ENCODE peak calls at places on chromosome 2, in seven cellular contexts. One of them, this sample, is unnamed.

GRCh38 chr2:182852787-182853186 is 13.7 kb downstream of the FRZB start:
- DNase-seq in stomach: no peak
- DNase-seq in aorta: no peak
- DNase-seq in Caco-2: no peak
- DNase-seq in sigmoid colon: no peak
- DNase-seq in transverse colon: no peak
- DNase-seq in neural progenitor cell: no peak
- DNase-seq in this sample: no peak

GRCh38 chr2:48601349-48601748 is 16.3 kb upstream of the GTF2A1L start:
- DNase-seq in Caco-2: peak; percentile 59
- DNase-seq in aorta: no peak
- DNase-seq in stomach: no peak
- DNase-seq in transverse colon: peak; percentile 14
- DNase-seq in sigmoid colon: no peak
- DNase-seq in neural progenitor cell: peak; percentile 60
- DNase-seq in this sample: peak; percentile 25

GRCh38 chr2:206477296-206477695 is 34.0 kb downstream of the ADAM23 start:
- DNase-seq in neural progenitor cell: no peak
- DNase-seq in aorta: no peak
- DNase-seq in sigmoid colon: no peak
- DNase-seq in Caco-2: no peak
- DNase-seq in transverse colon: no peak
- DNase-seq in stomach: no peak
- DNase-seq in this sample: no peak

GRCh38 chr2:188369365-188369764 is 77.7 kb downstream of the GULP1 start:
- DNase-seq in sigmoid colon: no peak
- DNase-seq in Caco-2: peak; percentile 50
- DNase-seq in aorta: no peak
- DNase-seq in neural progenitor cell: peak; percentile 66
- DNase-seq in transverse colon: peak; percentile 23
- DNase-seq in stomach: peak; percentile 31
- DNase-seq in this sample: peak; percentile 25

GRCh38 chr2:239167766-239168444 is 232.9 kb downstream of the HDAC4 start:
- DNase-seq in Caco-2: no peak
- DNase-seq in sigmoid colon: peak; percentile 59
- DNase-seq in neural progenitor cell: no peak
- DNase-seq in stomach: no peak
- DNase-seq in transverse colon: no peak
- DNase-seq in aorta: no peak
- DNase-seq in this sample: no peak

GRCh38 chr2:68385232-68385906 is 20.3 kb downstream of the PLEK start:
- DNase-seq in transverse colon: no peak
- DNase-seq in Caco-2: no peak
- DNase-seq in sigmoid colon: no peak
- DNase-seq in stomach: no peak
- DNase-seq in aorta: no peak
- DNase-seq in neural progenitor cell: peak; percentile 21
- DNase-seq in this sample: no peak

GRCh38 chr2:235839226-235839625 is 329.0 kb downstream of the GBX2 start:
- DNase-seq in neural progenitor cell: no peak
- DNase-seq in Caco-2: no peak
- DNase-seq in transverse colon: no peak
- DNase-seq in stomach: no peak
- DNase-seq in aorta: no peak
- DNase-seq in sigmoid colon: no peak
- DNase-seq in this sample: no peak

GRCh38 chr2:28250006-28250405 is 142.7 kb upstream of the FOSL2 start:
- DNase-seq in neural progenitor cell: no peak
- DNase-seq in aorta: no peak
- DNase-seq in stomach: no peak
- DNase-seq in Caco-2: peak; percentile 83
- DNase-seq in transverse colon: no peak
- DNase-seq in sigmoid colon: no peak
- DNase-seq in this sample: no peak

GRCh38 chr2:235669983-235670962 is 176.4 kb downstream of the AGAP1 start:
- DNase-seq in stomach: peak; percentile 58
- DNase-seq in Caco-2: no peak
- DNase-seq in transverse colon: peak; percentile 70
- DNase-seq in neural progenitor cell: peak; percentile 92
- DNase-seq in sigmoid colon: peak; percentile 89
- DNase-seq in aorta: peak; percentile 87
- DNase-seq in this sample: no peak

GRCh38 chr2:100884145-100884621 is 64.2 kb downstream of the NPAS2 start:
- DNase-seq in Caco-2: peak; percentile 73
- DNase-seq in aorta: no peak
- DNase-seq in sigmoid colon: no peak
- DNase-seq in transverse colon: no peak
- DNase-seq in neural progenitor cell: no peak
- DNase-seq in stomach: no peak
- DNase-seq in this sample: no peak

GRCh38 chr2:145169285-145169684 is 649.4 kb upstream of the ZEB2 start:
- DNase-seq in stomach: no peak
- DNase-seq in neural progenitor cell: no peak
- DNase-seq in Caco-2: no peak
- DNase-seq in sigmoid colon: no peak
- DNase-seq in aorta: no peak
- DNase-seq in transverse colon: no peak
- DNase-seq in this sample: no peak

GRCh38 chr2:5076599-5076998 is 615.6 kb upstream of the SOX11 start:
- DNase-seq in Caco-2: no peak
- DNase-seq in sigmoid colon: no peak
- DNase-seq in neural progenitor cell: peak; percentile 16
- DNase-seq in stomach: no peak
- DNase-seq in aorta: no peak
- DNase-seq in transverse colon: no peak
- DNase-seq in this sample: no peak

GRCh38 chr2:169676357-169676756 is 17.8 kb downstream of the CFAP210 start:
- DNase-seq in Caco-2: no peak
- DNase-seq in sigmoid colon: no peak
- DNase-seq in neural progenitor cell: peak; percentile 27
- DNase-seq in stomach: no peak
- DNase-seq in aorta: no peak
- DNase-seq in transverse colon: no peak
- DNase-seq in this sample: no peak

GRCh38 chr2:237509905-237510304 is 22.9 kb downstream of the MLPH start:
- DNase-seq in sigmoid colon: no peak
- DNase-seq in aorta: no peak
- DNase-seq in stomach: peak; percentile 68
- DNase-seq in transverse colon: peak; percentile 34
- DNase-seq in neural progenitor cell: no peak
- DNase-seq in Caco-2: no peak
- DNase-seq in this sample: no peak

GRCh38 chr2:159208449-159208848 is 78.1 kb downstream of the WDSUB1 start:
- DNase-seq in stomach: no peak
- DNase-seq in neural progenitor cell: no peak
- DNase-seq in transverse colon: no peak
- DNase-seq in aorta: no peak
- DNase-seq in sigmoid colon: no peak
- DNase-seq in Caco-2: no peak
- DNase-seq in this sample: no peak

GRCh38 chr2:186980787-186981550 is 132.0 kb upstream of the ZSWIM2 start:
- DNase-seq in sigmoid colon: no peak
- DNase-seq in aorta: no peak
- DNase-seq in neural progenitor cell: no peak
- DNase-seq in stomach: no peak
- DNase-seq in transverse colon: no peak
- DNase-seq in Caco-2: no peak
- DNase-seq in this sample: no peak

GRCh38 chr2:172667926-172668325 is 67.7 kb upstream of the RAPGEF4 start:
- DNase-seq in stomach: no peak
- DNase-seq in Caco-2: no peak
- DNase-seq in sigmoid colon: no peak
- DNase-seq in transverse colon: no peak
- DNase-seq in aorta: no peak
- DNase-seq in neural progenitor cell: no peak
- DNase-seq in this sample: no peak

GRCh38 chr2:55010149-55010591 is 40.1 kb downstream of the RTN4 start:
- DNase-seq in transverse colon: peak; percentile 75
- DNase-seq in Caco-2: no peak
- DNase-seq in stomach: peak; percentile 65
- DNase-seq in aorta: no peak
- DNase-seq in neural progenitor cell: peak; percentile 20
- DNase-seq in sigmoid colon: peak; percentile 73
- DNase-seq in this sample: no peak

GRCh38 chr2:55012648-55013484 is 37.4 kb downstream of the RTN4 start:
- DNase-seq in stomach: no peak
- DNase-seq in aorta: no peak
- DNase-seq in sigmoid colon: no peak
- DNase-seq in neural progenitor cell: no peak
- DNase-seq in Caco-2: no peak
- DNase-seq in transverse colon: no peak
- DNase-seq in this sample: no peak

GRCh38 chr2:55011741-55012574 is 38.3 kb downstream of the RTN4 start:
- DNase-seq in sigmoid colon: no peak
- DNase-seq in transverse colon: no peak
- DNase-seq in stomach: no peak
- DNase-seq in neural progenitor cell: no peak
- DNase-seq in aorta: no peak
- DNase-seq in Caco-2: no peak
- DNase-seq in this sample: no peak

GRCh38 chr2:55009277-55010055 is 40.8 kb downstream of the RTN4 start:
- DNase-seq in aorta: no peak
- DNase-seq in stomach: no peak
- DNase-seq in Caco-2: no peak
- DNase-seq in transverse colon: no peak
- DNase-seq in neural progenitor cell: peak; percentile 23
- DNase-seq in sigmoid colon: no peak
- DNase-seq in this sample: no peak

DNA sequence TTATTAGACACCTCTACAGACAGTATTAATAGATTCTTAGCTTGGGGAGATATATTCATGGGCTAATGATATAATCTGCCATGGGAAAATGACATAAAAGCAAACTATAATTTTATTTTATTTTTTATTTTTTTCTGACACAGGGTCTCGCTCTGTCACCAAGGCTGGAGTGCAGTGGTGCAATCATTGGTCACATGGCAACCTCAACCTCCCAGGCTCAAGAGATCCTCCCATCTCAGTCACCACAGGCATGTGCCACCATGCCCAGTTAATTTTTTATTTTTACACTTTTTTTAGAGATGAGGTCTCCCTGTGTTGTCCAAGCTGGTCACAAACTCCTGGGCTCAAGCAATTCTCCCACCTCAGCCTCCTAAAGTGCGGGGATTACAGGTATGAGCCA is 39.3 kb downstream of the RTN4 start:
- DNase-seq in aorta: no peak
- DNase-seq in sigmoid colon: no peak
- DNase-seq in neural progenitor cell: no peak
- DNase-seq in Caco-2: no peak
- DNase-seq in transverse colon: no peak
- DNase-seq in stomach: no peak
- DNase-seq in this sample: no peak
- H3K4me1 ChIP-seq in aorta: peaks cover 6% of the 10 kb centered on the region
- H3K4me1 ChIP-seq in sigmoid colon: peaks cover 95% of the 10 kb centered on the region
- H3K4me1 ChIP-seq in neural progenitor cell: peaks cover 41% of the 10 kb centered on the region
- H3K4me1 ChIP-seq in Caco-2: peaks cover 85% of the 10 kb centered on the region
- H3K4me1 ChIP-seq in transverse colon: peaks cover 98% of the 10 kb centered on the region
- H3K4me1 ChIP-seq in stomach: peaks cover 65% of the 10 kb centered on the region
- H3K4me1 ChIP-seq in this sample: peaks cover 5% of the 10 kb centered on the region

DNA sequence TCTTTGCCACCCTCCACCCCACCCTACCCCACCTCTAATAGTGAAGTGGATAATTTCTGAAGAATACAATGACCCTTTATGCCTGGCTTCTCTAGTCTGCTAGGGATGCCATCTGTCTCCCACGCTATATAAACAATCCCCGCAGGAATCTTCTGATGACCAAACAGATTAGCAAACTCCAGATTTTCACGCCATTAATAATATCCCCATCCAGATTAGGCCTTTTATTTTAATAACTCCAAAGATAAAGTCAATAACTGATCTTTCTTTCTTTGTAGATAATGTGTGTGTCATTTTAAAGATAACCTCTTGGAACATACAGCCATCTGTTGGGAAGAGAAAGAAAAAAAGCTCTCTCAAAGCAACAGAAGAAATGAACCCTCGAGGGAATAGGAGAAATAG is 47.9 kb upstream of the CCDC150 start:
- DNase-seq in neural progenitor cell: no peak
- DNase-seq in Caco-2: no peak
- DNase-seq in aorta: no peak
- DNase-seq in stomach: no peak
- DNase-seq in sigmoid colon: no peak
- DNase-seq in transverse colon: no peak
- DNase-seq in this sample: no peak
- H3K4me3 ChIP-seq in neural progenitor cell: peak overlapping the region; percentile 94
- H3K4me3 ChIP-seq in Caco-2: no peak overlapping the region
- H3K4me3 ChIP-seq in aorta: no peak overlapping the region
- H3K4me3 ChIP-seq in stomach: no peak overlapping the region
- H3K4me3 ChIP-seq in sigmoid colon: no peak overlapping the region
- H3K4me3 ChIP-seq in transverse colon: no peak overlapping the region
- H3K4me3 ChIP-seq in this sample: no peak overlapping the region

GRCh38 chr2:118837067-118837466 is 10.4 kb downstream of the EN1 start:
- DNase-seq in Caco-2: peak; percentile 19
- DNase-seq in sigmoid colon: no peak
- DNase-seq in transverse colon: no peak
- DNase-seq in neural progenitor cell: no peak
- DNase-seq in stomach: no peak
- DNase-seq in aorta: no peak
- DNase-seq in this sample: no peak
- H3K27me3 ChIP-seq in Caco-2: no peaks in the 10 kb centered on the region
- H3K27me3 ChIP-seq in sigmoid colon: peaks cover 99% of the 10 kb centered on the region
- H3K27me3 ChIP-seq in transverse colon: peaks cover 100% of the 10 kb centered on the region
- H3K27me3 ChIP-seq in neural progenitor cell: peaks cover 100% of the 10 kb centered on the region
- H3K27me3 ChIP-seq in stomach: peaks cover 100% of the 10 kb centered on the region
- H3K27me3 ChIP-seq in aorta: no peaks in the 10 kb centered on the region
- H3K27me3 ChIP-seq in this sample: peaks cover 100% of the 10 kb centered on the region

GRCh38 chr2:1813371-1813770 is 69.1 kb upstream of the PXDN start:
- DNase-seq in sigmoid colon: no peak
- DNase-seq in transverse colon: no peak
- DNase-seq in aorta: peak; percentile 74
- DNase-seq in stomach: no peak
- DNase-seq in neural progenitor cell: no peak
- DNase-seq in Caco-2: no peak
- DNase-seq in this sample: no peak

GRCh38 chr2:1814616-1815015 is 70.3 kb upstream of the PXDN start:
- DNase-seq in aorta: no peak
- DNase-seq in Caco-2: no peak
- DNase-seq in stomach: no peak
- DNase-seq in neural progenitor cell: no peak
- DNase-seq in sigmoid colon: no peak
- DNase-seq in transverse colon: no peak
- DNase-seq in this sample: no peak

GRCh38 chr2:1814061-1814460 is 69.7 kb upstream of the PXDN start:
- DNase-seq in neural progenitor cell: no peak
- DNase-seq in Caco-2: no peak
- DNase-seq in transverse colon: no peak
- DNase-seq in sigmoid colon: no peak
- DNase-seq in stomach: no peak
- DNase-seq in aorta: peak; percentile 59
- DNase-seq in this sample: no peak

GRCh38 chr2:1816414-1816911 is 72.1 kb upstream of the PXDN start:
- DNase-seq in aorta: peak; percentile 83
- DNase-seq in Caco-2: no peak
- DNase-seq in neural progenitor cell: no peak
- DNase-seq in stomach: no peak
- DNase-seq in sigmoid colon: peak; percentile 93
- DNase-seq in transverse colon: peak; percentile 39
- DNase-seq in this sample: no peak

DNA sequence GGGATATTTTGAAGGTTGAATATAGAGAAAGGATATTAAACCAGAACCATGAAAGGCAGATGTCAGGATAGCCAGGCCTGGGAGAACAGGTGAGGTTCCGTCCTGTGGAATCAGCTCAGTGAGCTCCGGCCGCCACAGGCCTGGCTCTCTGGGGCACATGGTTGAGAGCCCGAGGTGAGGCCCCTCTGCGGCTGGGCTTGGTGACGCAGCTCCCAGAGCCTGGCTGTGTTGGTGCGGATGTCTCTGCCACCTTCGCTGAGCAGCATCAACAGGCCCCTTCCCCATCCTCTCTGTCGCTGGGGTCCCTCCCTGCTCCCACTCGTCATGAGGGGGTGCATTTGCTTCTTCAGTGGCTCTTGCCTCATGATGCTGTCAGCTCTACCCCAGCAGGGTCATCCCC is 70.7 kb upstream of the PXDN start:
- DNase-seq in Caco-2: no peak
- DNase-seq in sigmoid colon: no peak
- DNase-seq in stomach: no peak
- DNase-seq in neural progenitor cell: no peak
- DNase-seq in transverse colon: no peak
- DNase-seq in aorta: no peak
- DNase-seq in this sample: no peak
- H3K4me1 ChIP-seq in Caco-2: no peaks in the 10 kb centered on the region
- H3K4me1 ChIP-seq in sigmoid colon: peaks cover 27% of the 10 kb centered on the region
- H3K4me1 ChIP-seq in stomach: no peaks in the 10 kb centered on the region
- H3K4me1 ChIP-seq in neural progenitor cell: peaks cover 3% of the 10 kb centered on the region
- H3K4me1 ChIP-seq in transverse colon: peaks cover 17% of the 10 kb centered on the region
- H3K4me1 ChIP-seq in aorta: no peaks in the 10 kb centered on the region
- H3K4me1 ChIP-seq in this sample: no peaks in the 10 kb centered on the region

This sample was measured in iPS DF 6.9.